ENCODE peak calls at places on chromosomes 3 and 15, in five cellular contexts. G is DMS153; M is HepG2; R is stimulated activated naive B cell treated with anti-CD40 and anti-IgM and Interleukin-4, amounts not matched to agents 10 μg/mL and 1 μg/mL and 100 μg/mL, for 72 hours; E is NCI-H1417. I is an unnamed sample.

GRCh38 chr3:25594007-25594502 is 70.7 kb downstream of the TOP2B start:
- DNase-seq in G (no peak), M (peak), R (no peak), E (no peak), I (peak)

GRCh38 chr15:73727330-73728018 is 25.7 kb downstream of the INSYN1 start:
- DNase-seq in G (no peak), M (no peak), R (no peak), E (no peak), I (peak)

GRCh38 chr3:194300392-194300758 is 50.8 kb downstream of the CPN2 start:
- DNase-seq in G (no peak), M (peak), R (no peak), E (no peak), I (peak)

GRCh38 chr15:65077291-65077980 is 890 bp downstream of the KBTBD13 start:
- DNase-seq in G (no peak), M (no peak), R (no peak), E (no peak), I (no peak)

GRCh38 chr3:27559835-27560234 is 75.7 kb upstream of the SLC4A7 start:
- DNase-seq in G (no peak), M (no peak), R (no peak), E (no peak), I (peak)

GRCh38 chr3:141860086-141860669 is 16.3 kb upstream of the ATP1B3 start:
- DNase-seq in G (no peak), M (no peak), R (no peak), E (no peak), I (no peak)

GRCh38 chr15:52006702-52007340 is 12.2 kb upstream of the MAPK6 start:
- DNase-seq in G (no peak), M (no peak), R (no peak), E (no peak), I (no peak)

GRCh38 chr15:38226867-38227266 is 25.8 kb upstream of the SPRED1 start:
- DNase-seq in G (peak), M (peak), R (no peak), E (no peak), I (peak)

GRCh38 chr3:146218880-146219866 is 31.7 kb downstream of the PLSCR4 start:
- DNase-seq in G (no peak), M (peak), R (no peak), E (no peak), I (peak)

GRCh38 chr3:16905704-16906103 is 20.9 kb downstream of the PLCL2 start:
- DNase-seq in G (no peak), M (no peak), R (no peak), E (no peak), I (no peak)

GRCh38 chr3:43629254-43629653 is 7.4 kb upstream of the ANO10 start:
- DNase-seq in G (no peak), M (no peak), R (no peak), E (no peak), I (no peak)

GRCh38 chr3:41288785-41289184 is 89.5 kb downstream of the CTNNB1 start:
- DNase-seq in G (no peak), M (no peak), R (no peak), E (no peak), I (no peak)

GRCh38 chr15:78949461-78949860 is 4.6 kb upstream of the CTSH start:
- DNase-seq in G (peak), M (no peak), R (no peak), E (no peak), I (no peak)

GRCh38 chr3:13684854-13685253 is 135.9 kb downstream of the FBLN2 start:
- DNase-seq in G (no peak), M (no peak), R (no peak), E (no peak), I (no peak)

GRCh38 chr3:138042043-138042442 is 32.1 kb downstream of the CLDN18 start:
- DNase-seq in G (no peak), M (no peak), R (no peak), E (no peak), I (no peak)

GRCh38 chr15:100602822-100603393 is 519 bp downstream of the ASB7 start:
- DNase-seq in G (no peak), M (peak), R (peak), E (no peak), I (peak)

GRCh38 chr3:16391936-16392536 is 121.5 kb downstream of the RFTN1 start:
- DNase-seq in G (no peak), M (no peak), R (no peak), E (no peak), I (no peak)

GRCh38 chr3:130850044-130850797 is 43.7 kb upstream of the ATP2C1 start:
- DNase-seq in G (peak), M (no peak), R (peak), E (peak), I (peak)

GRCh38 chr3:133536635-133536980 is 36.9 kb upstream of the CDV3 start:
- DNase-seq in G (no peak), M (no peak), R (no peak), E (no peak), I (no peak)

GRCh38 chr3:11140054-11140712 is 14.1 kb upstream of the HRH1 start:
- DNase-seq in G (peak), M (no peak), R (peak), E (no peak), I (peak)

GRCh38 chr3:56702487-56703315 is 19.6 kb upstream of the TASOR start:
- DNase-seq in G (peak), M (peak), R (peak), E (peak), I (peak)

GRCh38 chr3:184540777-184541681 is 20.6 kb upstream of the EPHB3 start:
- DNase-seq in G (peak), M (peak), R (peak), E (peak), I (peak)

GRCh38 chr3:46909535-46910161 is 32.1 kb downstream of the PTH1R start:
- DNase-seq in G (no peak), M (peak), R (peak), E (peak), I (peak)

GRCh38 chr3:127431066-127431465 is 143.2 kb upstream of the PRR20G start:
- DNase-seq in G (no peak), M (no peak), R (no peak), E (peak), I (no peak)

GRCh38 chr3:139346771-139347170 is 3.0 kb downstream of the MRPS22 start:
- DNase-seq in G (no peak), M (no peak), R (no peak), E (no peak), I (no peak)

GRCh38 chr15:98960555-98961050 is 47.0 kb downstream of the PGPEP1L start:
- DNase-seq in G (no peak), M (no peak), R (no peak), E (no peak), I (no peak)

GRCh38 chr15:42891569-42891968 is 29.0 kb downstream of the TTBK2 start:
- DNase-seq in G (no peak), M (no peak), R (peak), E (no peak), I (no peak)

GRCh38 chr3:185332026-185332735 is 30.8 kb upstream of the MAP3K13 start:
- DNase-seq in G (peak), M (peak), R (no peak), E (peak), I (no peak)

GRCh38 chr3:108130705-108131104 is 39.9 kb upstream of the CD47 start:
- DNase-seq in G (no peak), M (no peak), R (no peak), E (no peak), I (no peak)

GRCh38 chr15:82709081-82709420 is 624 bp downstream of the AP3B2 start:
- DNase-seq in G (no peak), M (no peak), R (no peak), E (no peak), I (no peak)

GRCh38 chr3:186705882-186706780 is 11.0 kb upstream of the KNG1 start:
- DNase-seq in G (no peak), M (no peak), R (peak), E (no peak), I (no peak)

GRCh38 chr3:146222204-146223046 is 28.5 kb downstream of the PLSCR4 start:
- DNase-seq in G (no peak), M (peak), R (no peak), E (no peak), I (peak)

GRCh38 chr15:68504721-68505090 is 72.7 kb upstream of the ITGA11 start:
- DNase-seq in G (no peak), M (no peak), R (no peak), E (no peak), I (no peak)

GRCh38 chr15:31452595-31453557 is 126.2 kb downstream of the KLF13 start:
- DNase-seq in G (no peak), M (no peak), R (no peak), E (no peak), I (no peak)

GRCh38 chr3:141797167-141797773 is 34.1 kb downstream of the GRK7 start:
- DNase-seq in G (peak), M (no peak), R (peak), E (no peak), I (peak)

I was measured in hepatocyte.